ENCODE peak calls at places on chromosomes 12 and 14, in four cellular contexts. One of them, this sample, is unnamed.

GRCh38 chr12:96828169-96828789 is 78.8 kb upstream of the NEDD1 start:
- DNase-seq in progenitor cell of endocrine pancreas: no peak
- DNase-seq in B cell: no peak
- DNase-seq in CD8-positive, alpha-beta T cell: no peak
- DNase-seq in this sample: no peak

GRCh38 chr12:107844312-107844921 is 69.9 kb downstream of the ASCL4 start:
- DNase-seq in progenitor cell of endocrine pancreas: no peak
- DNase-seq in B cell: no peak
- DNase-seq in CD8-positive, alpha-beta T cell: no peak
- DNase-seq in this sample: peak

GRCh38 chr14:90871605-90872233 is 55.5 kb upstream of the TTC7B start:
- DNase-seq in CD8-positive, alpha-beta T cell: no peak
- DNase-seq in progenitor cell of endocrine pancreas: no peak
- DNase-seq in B cell: no peak
- DNase-seq in this sample: no peak

GRCh38 chr14:100103261-100104005 is 38.2 kb downstream of the EVL start:
- DNase-seq in B cell: no peak
- DNase-seq in progenitor cell of endocrine pancreas: no peak
- DNase-seq in CD8-positive, alpha-beta T cell: no peak
- DNase-seq in this sample: no peak

GRCh38 chr14:72652179-72652578 is 241.7 kb downstream of the DPF3 start:
- DNase-seq in B cell: no peak
- DNase-seq in progenitor cell of endocrine pancreas: no peak
- DNase-seq in CD8-positive, alpha-beta T cell: no peak
- DNase-seq in this sample: no peak

GRCh38 chr12:132406498-132407461 is 77.4 kb upstream of the GALNT9 start:
- DNase-seq in B cell: no peak
- DNase-seq in progenitor cell of endocrine pancreas: no peak
- DNase-seq in CD8-positive, alpha-beta T cell: no peak
- DNase-seq in this sample: no peak

GRCh38 chr14:94689218-94689984 is 77.2 kb downstream of the SERPINA3 start:
- DNase-seq in B cell: no peak
- DNase-seq in progenitor cell of endocrine pancreas: peak
- DNase-seq in CD8-positive, alpha-beta T cell: peak
- DNase-seq in this sample: peak

GRCh38 chr14:22780105-22780679 is 13.7 kb downstream of the OXA1L start:
- DNase-seq in progenitor cell of endocrine pancreas: no peak
- DNase-seq in B cell: no peak
- DNase-seq in CD8-positive, alpha-beta T cell: no peak
- DNase-seq in this sample: no peak

GRCh38 chr12:68675098-68675842 is 11.5 kb upstream of the NUP107 start:
- DNase-seq in B cell: no peak
- DNase-seq in progenitor cell of endocrine pancreas: no peak
- DNase-seq in CD8-positive, alpha-beta T cell: peak
- DNase-seq in this sample: no peak

GRCh38 chr12:121214855-121215745 is 5.2 kb downstream of the P2RX4 start:
- DNase-seq in progenitor cell of endocrine pancreas: no peak
- DNase-seq in B cell: no peak
- DNase-seq in CD8-positive, alpha-beta T cell: no peak
- DNase-seq in this sample: no peak

GRCh38 chr12:104243971-104244370 is 28.4 kb downstream of the TXNRD1 start:
- DNase-seq in B cell: no peak
- DNase-seq in CD8-positive, alpha-beta T cell: no peak
- DNase-seq in progenitor cell of endocrine pancreas: no peak
- DNase-seq in this sample: no peak

GRCh38 chr14:73760598-73761586 is 46.7 kb upstream of the PNMA1 start:
- DNase-seq in CD8-positive, alpha-beta T cell: no peak
- DNase-seq in progenitor cell of endocrine pancreas: no peak
- DNase-seq in B cell: no peak
- DNase-seq in this sample: no peak

GRCh38 chr14:50061664-50062437 is 54.5 kb downstream of the VCPKMT start:
- DNase-seq in progenitor cell of endocrine pancreas: no peak
- DNase-seq in B cell: peak
- DNase-seq in CD8-positive, alpha-beta T cell: peak
- DNase-seq in this sample: peak

GRCh38 chr12:31106101-31106803 is 32.6 kb downstream of the DDX11 start:
- DNase-seq in B cell: no peak
- DNase-seq in CD8-positive, alpha-beta T cell: no peak
- DNase-seq in progenitor cell of endocrine pancreas: no peak
- DNase-seq in this sample: no peak

GRCh38 chr12:26813812-26814211 is 19.2 kb downstream of the ITPR2 start:
- DNase-seq in B cell: no peak
- DNase-seq in progenitor cell of endocrine pancreas: no peak
- DNase-seq in CD8-positive, alpha-beta T cell: no peak
- DNase-seq in this sample: no peak

GRCh38 chr12:6614513-6615177 is 7.5 kb upstream of the CHD4 start:
- DNase-seq in progenitor cell of endocrine pancreas: no peak
- DNase-seq in B cell: no peak
- DNase-seq in CD8-positive, alpha-beta T cell: no peak
- DNase-seq in this sample: no peak

GRCh38 chr12:34598851-34599529 is 576.7 kb downstream of the ALG10 start:
- DNase-seq in CD8-positive, alpha-beta T cell: no peak
- DNase-seq in B cell: no peak
- DNase-seq in progenitor cell of endocrine pancreas: no peak
- DNase-seq in this sample: peak

GRCh38 chr12:70948976-70949336 is 28.4 kb upstream of the PTPRR start:
- DNase-seq in B cell: no peak
- DNase-seq in CD8-positive, alpha-beta T cell: no peak
- DNase-seq in progenitor cell of endocrine pancreas: no peak
- DNase-seq in this sample: no peak

GRCh38 chr14:63308723-63309317 is 9.9 kb downstream of the GPHB5 start:
- DNase-seq in progenitor cell of endocrine pancreas: no peak
- DNase-seq in B cell: no peak
- DNase-seq in CD8-positive, alpha-beta T cell: no peak
- DNase-seq in this sample: peak
- TF ChIP-seq CTCF in progenitor cell of endocrine pancreas: peak
- TF ChIP-seq CTCF in B cell: peak
- TF ChIP-seq CTCF in CD8-positive, alpha-beta T cell: peak
- TF ChIP-seq CTCF in this sample: peak

DNA sequence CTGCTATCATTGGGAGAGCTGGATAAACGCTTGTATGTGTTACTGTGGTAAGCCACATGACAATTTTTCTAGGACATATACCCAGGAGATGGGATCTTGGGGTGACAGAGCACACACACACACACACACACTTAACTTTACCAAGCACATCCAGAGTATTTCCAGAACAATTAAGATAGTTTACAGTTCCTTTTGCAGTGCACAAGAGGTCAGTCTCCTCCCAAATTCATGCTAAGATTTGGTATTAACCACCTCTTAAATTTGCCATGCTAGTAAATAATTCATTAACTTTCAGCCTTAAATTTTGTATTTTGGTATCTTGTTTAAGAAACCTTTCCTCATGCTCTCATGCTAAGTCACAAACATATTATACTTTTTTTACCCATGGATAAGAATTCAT is 33.9 kb upstream of the LIMA1 start:
- DNase-seq in B cell: no peak
- DNase-seq in progenitor cell of endocrine pancreas: no peak
- DNase-seq in CD8-positive, alpha-beta T cell: no peak
- DNase-seq in this sample: no peak
- TF ChIP-seq CTCF in B cell: no peak
- TF ChIP-seq CTCF in progenitor cell of endocrine pancreas: no peak
- TF ChIP-seq CTCF in CD8-positive, alpha-beta T cell: no peak
- TF ChIP-seq CTCF in this sample: no peak

GRCh38 chr12:13075786-13076570 is 27.5 kb downstream of the GSG1 start:
- DNase-seq in progenitor cell of endocrine pancreas: no peak
- DNase-seq in B cell: no peak
- DNase-seq in CD8-positive, alpha-beta T cell: no peak
- DNase-seq in this sample: no peak

GRCh38 chr12:13075114-13075471 is 28.4 kb downstream of the GSG1 start:
- DNase-seq in CD8-positive, alpha-beta T cell: no peak
- DNase-seq in B cell: no peak
- DNase-seq in progenitor cell of endocrine pancreas: no peak
- DNase-seq in this sample: no peak

GRCh38 chr12:13080276-13080675 is 23.2 kb downstream of the GSG1 start:
- DNase-seq in B cell: no peak
- DNase-seq in CD8-positive, alpha-beta T cell: no peak
- DNase-seq in progenitor cell of endocrine pancreas: no peak
- DNase-seq in this sample: no peak

GRCh38 chr12:13082866-13083265 is 20.6 kb downstream of the GSG1 start:
- DNase-seq in B cell: no peak
- DNase-seq in progenitor cell of endocrine pancreas: no peak
- DNase-seq in CD8-positive, alpha-beta T cell: no peak
- DNase-seq in this sample: no peak

GRCh38 chr12:13079440-13079906 is 24.0 kb downstream of the GSG1 start:
- DNase-seq in progenitor cell of endocrine pancreas: no peak
- DNase-seq in CD8-positive, alpha-beta T cell: no peak
- DNase-seq in B cell: no peak
- DNase-seq in this sample: no peak
- TF ChIP-seq CTCF in progenitor cell of endocrine pancreas: peak
- TF ChIP-seq CTCF in CD8-positive, alpha-beta T cell: no peak
- TF ChIP-seq CTCF in B cell: no peak
- TF ChIP-seq CTCF in this sample: no peak

GRCh38 chr12:43728117-43728516 is 30.5 kb downstream of the PUS7L start:
- DNase-seq in progenitor cell of endocrine pancreas: no peak
- DNase-seq in B cell: no peak
- DNase-seq in CD8-positive, alpha-beta T cell: no peak
- DNase-seq in this sample: no peak
- TF ChIP-seq CTCF in progenitor cell of endocrine pancreas: peak
- TF ChIP-seq CTCF in B cell: peak
- TF ChIP-seq CTCF in CD8-positive, alpha-beta T cell: peak
- TF ChIP-seq CTCF in this sample: no peak

DNA sequence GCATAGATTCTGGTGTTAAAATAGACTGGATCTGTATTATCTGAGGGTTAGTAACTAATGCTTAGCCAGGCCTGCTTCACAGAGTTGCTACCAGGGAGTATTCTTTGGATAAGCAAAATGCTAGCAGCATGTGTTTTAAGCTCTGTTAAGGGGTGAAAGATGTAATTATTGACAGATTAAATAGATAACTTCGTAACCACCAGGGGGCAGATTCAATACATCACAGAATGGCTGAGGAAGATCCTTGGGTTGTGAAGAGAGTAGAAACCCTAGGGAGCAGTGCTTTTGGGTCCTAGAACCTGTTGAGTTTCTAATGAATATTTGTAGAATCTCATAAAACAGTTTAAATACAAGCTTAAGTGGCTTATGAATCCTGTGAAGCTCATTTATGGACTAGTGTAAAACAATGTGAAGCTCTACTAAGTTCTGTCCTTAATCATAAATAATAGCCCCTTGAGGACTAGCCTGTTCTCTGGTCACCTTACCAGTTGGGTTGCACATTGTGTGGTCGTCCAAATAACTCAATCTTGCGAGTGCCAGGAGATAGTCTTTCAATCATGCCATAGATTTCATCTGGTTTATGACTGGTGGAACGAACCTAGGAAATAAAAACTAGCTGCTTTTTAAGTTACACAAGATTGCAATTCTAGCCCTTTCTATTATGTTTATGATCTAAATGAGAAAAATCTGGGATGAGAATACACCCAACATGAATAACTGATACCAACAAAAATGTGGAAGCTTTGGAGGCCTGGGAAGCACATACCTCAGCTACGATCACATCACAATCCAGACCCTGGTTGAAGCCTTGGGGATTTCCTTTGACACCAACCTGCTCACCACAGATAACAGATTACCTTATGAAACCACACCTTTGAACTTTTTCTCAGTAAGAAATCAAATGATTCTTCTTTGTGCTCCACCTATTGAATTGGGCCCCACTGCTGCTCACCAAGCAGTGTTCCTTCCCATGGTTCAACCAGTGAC is 12.3 kb downstream of the METTL3 start:
- DNase-seq in CD8-positive, alpha-beta T cell: no peak
- DNase-seq in B cell: no peak
- DNase-seq in progenitor cell of endocrine pancreas: no peak
- DNase-seq in this sample: peak
- TF ChIP-seq CTCF in CD8-positive, alpha-beta T cell: peak
- TF ChIP-seq CTCF in B cell: peak
- TF ChIP-seq CTCF in progenitor cell of endocrine pancreas: peak
- TF ChIP-seq CTCF in this sample: peak

GRCh38 chr12:90233168-90234100 is 524.8 kb upstream of the ATP2B1 start:
- DNase-seq in CD8-positive, alpha-beta T cell: no peak
- DNase-seq in B cell: no peak
- DNase-seq in progenitor cell of endocrine pancreas: no peak
- DNase-seq in this sample: no peak
- TF ChIP-seq CTCF in CD8-positive, alpha-beta T cell: no peak
- TF ChIP-seq CTCF in B cell: no peak
- TF ChIP-seq CTCF in progenitor cell of endocrine pancreas: no peak
- TF ChIP-seq CTCF in this sample: no peak

DNA sequence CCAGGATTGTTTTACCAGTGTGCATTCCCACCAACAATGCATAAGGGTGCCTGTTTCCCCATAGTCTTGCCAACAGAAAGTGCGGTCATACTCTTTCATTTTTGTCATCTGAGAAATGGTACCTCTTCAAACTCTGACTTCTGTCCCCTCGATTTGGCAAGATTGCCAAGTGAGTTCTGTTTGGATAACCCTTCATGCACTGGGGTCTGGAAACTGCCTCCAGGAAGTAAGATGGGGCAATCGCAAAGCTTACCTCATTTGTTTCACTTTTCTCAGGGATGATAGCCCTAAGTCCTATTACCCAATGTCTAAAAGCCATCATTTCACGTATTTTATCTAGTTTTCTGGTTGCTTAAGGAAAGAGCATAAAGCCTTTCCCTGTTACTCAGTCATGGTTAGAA is 28.6 kb upstream of the NR1H4 start:
- DNase-seq in progenitor cell of endocrine pancreas: no peak
- DNase-seq in CD8-positive, alpha-beta T cell: no peak
- DNase-seq in B cell: no peak
- DNase-seq in this sample: no peak
- TF ChIP-seq CTCF in progenitor cell of endocrine pancreas: no peak
- TF ChIP-seq CTCF in CD8-positive, alpha-beta T cell: no peak
- TF ChIP-seq CTCF in B cell: no peak
- TF ChIP-seq CTCF in this sample: no peak

GRCh38 chr14:34363733-34364134 is 98.3 kb downstream of the SPTSSA start:
- DNase-seq in B cell: no peak
- DNase-seq in CD8-positive, alpha-beta T cell: no peak
- DNase-seq in progenitor cell of endocrine pancreas: no peak
- DNase-seq in this sample: no peak

GRCh38 chr14:34365309-34365915 is 96.6 kb downstream of the SPTSSA start:
- DNase-seq in progenitor cell of endocrine pancreas: no peak
- DNase-seq in B cell: no peak
- DNase-seq in CD8-positive, alpha-beta T cell: no peak
- DNase-seq in this sample: no peak

GRCh38 chr14:34361504-34362011 is 100.5 kb downstream of the SPTSSA start:
- DNase-seq in B cell: no peak
- DNase-seq in CD8-positive, alpha-beta T cell: no peak
- DNase-seq in progenitor cell of endocrine pancreas: no peak
- DNase-seq in this sample: no peak

GRCh38 chr14:34364201-34364600 is 97.8 kb downstream of the SPTSSA start:
- DNase-seq in progenitor cell of endocrine pancreas: no peak
- DNase-seq in CD8-positive, alpha-beta T cell: no peak
- DNase-seq in B cell: no peak
- DNase-seq in this sample: no peak

DNA sequence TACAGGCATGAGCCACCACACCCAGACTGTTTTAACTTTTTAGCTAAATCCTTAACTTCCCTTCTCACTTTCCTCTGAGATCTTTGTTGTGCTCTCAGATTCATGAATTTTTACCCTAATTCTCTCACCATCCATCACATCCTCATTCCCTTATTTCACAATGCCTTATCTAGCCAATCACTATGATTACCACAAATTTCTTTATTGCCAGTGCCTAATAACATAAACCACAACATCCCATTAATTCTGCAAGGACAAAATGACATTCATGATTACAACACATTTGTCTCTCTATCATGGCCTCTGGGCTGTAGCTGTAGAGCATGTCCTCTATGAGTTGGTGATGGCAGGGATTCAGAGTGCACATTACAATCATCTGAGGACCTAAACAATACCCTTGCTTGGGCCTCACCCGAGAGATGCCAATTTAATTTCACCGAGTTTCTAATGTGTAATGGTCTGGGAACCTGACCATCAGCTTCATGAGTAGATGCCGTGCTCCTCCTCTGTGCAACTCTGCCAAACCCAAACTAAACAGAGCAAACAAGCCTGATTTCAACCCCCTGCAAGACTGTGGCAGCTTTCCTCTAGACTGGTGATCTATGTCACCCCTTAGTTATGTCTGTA is 99.3 kb downstream of the SPTSSA start:
- DNase-seq in B cell: no peak
- DNase-seq in CD8-positive, alpha-beta T cell: no peak
- DNase-seq in progenitor cell of endocrine pancreas: no peak
- DNase-seq in this sample: no peak
- TF ChIP-seq CTCF in B cell: no peak
- TF ChIP-seq CTCF in CD8-positive, alpha-beta T cell: no peak
- TF ChIP-seq CTCF in progenitor cell of endocrine pancreas: no peak
- TF ChIP-seq CTCF in this sample: no peak